ENCODE peak calls at places on chromosomes 3 and 15, in nine cellular contexts. R is GM13977; M is BJ; P is nephron progenitor cell; E is AG04450; W is IMR-90; Q is cardiac muscle cell; D is glutamatergic neuron; U is activated CD8-positive, alpha-beta T cell treated with anti-CD3 and anti-CD28 coated beads for 36 hours. Y is an unnamed sample.

GRCh38 chr3:176286456-176287115 is 910.7 kb downstream of the TBL1XR1 start:
- DNase-seq in D (no peak), M (peak), U (no peak), P (no peak), E (no peak), Q (no peak), R (no peak), W (peak), Y (no peak)

GRCh38 chr3:80283783-80284182 is 516.0 kb upstream of the ROBO1 start:
- DNase-seq in P (no peak), W (no peak), D (no peak), U (no peak), R (no peak), E (no peak), M (no peak), Q (no peak), Y (no peak)

GRCh38 chr3:126649556-126650092 is 5.3 kb downstream of the TXNRD3 start:
- DNase-seq in Q (no peak), R (no peak), U (no peak), P (no peak), W (peak), M (no peak), D (no peak), E (no peak), Y (no peak)

GRCh38 chr3:147034359-147034758 is 372.0 kb downstream of the ZIC4 start:
- DNase-seq in W (no peak), Q (no peak), M (no peak), E (no peak), D (no peak), R (no peak), P (no peak), U (no peak), Y (no peak)

GRCh38 chr3:85081191-85081895 is 122.6 kb downstream of the CADM2 start:
- DNase-seq in P (no peak), M (no peak), W (peak), U (no peak), E (no peak), D (no peak), Q (peak), R (no peak), Y (no peak)

GRCh38 chr3:14758893-14759292 is 59.9 kb upstream of the FGD5 start:
- DNase-seq in E (no peak), W (no peak), P (no peak), Q (no peak), R (no peak), U (no peak), D (no peak), M (no peak), Y (no peak)

GRCh38 chr3:98800401-98800800 is 37.3 kb downstream of the ST3GAL6 start:
- DNase-seq in U (no peak), W (no peak), M (no peak), E (no peak), R (no peak), Q (no peak), D (no peak), P (no peak), Y (no peak)

GRCh38 chr3:43013256-43013655 is 34.1 kb downstream of the GASK1A start:
- DNase-seq in W (no peak), U (no peak), R (no peak), D (no peak), Q (no peak), M (no peak), P (no peak), E (no peak), Y (no peak)

GRCh38 chr15:68730491-68731317 is 90.0 kb downstream of the ANP32A start:
- DNase-seq in W (peak), P (peak), E (no peak), D (no peak), R (no peak), M (no peak), U (peak), Q (peak), Y (peak)

GRCh38 chr15:74889882-74890768 is at the start of gene MPI:
- DNase-seq in D (peak), U (peak), W (peak), R (peak), Q (peak), P (peak), M (no peak), E (peak), Y (peak)

GRCh38 chr15:32908135-32908801 is 190.5 kb downstream of the GREM1 start:
- DNase-seq in D (no peak), M (no peak), E (peak), Q (no peak), W (peak), P (peak), U (no peak), R (peak), Y (no peak)

GRCh38 chr15:25543156-25543555 is 104.3 kb upstream of the UBE3A start:
- DNase-seq in M (no peak), P (no peak), Q (peak), W (peak), R (no peak), U (no peak), D (no peak), E (no peak), Y (no peak)

GRCh38 chr3:119469378-119470189 is 821 bp downstream of the POGLUT1 start:
- DNase-seq in D (no peak), R (peak), P (no peak), W (peak), U (peak), Q (no peak), E (no peak), M (no peak), Y (peak)

GRCh38 chr3:52455283-52456168 is at the start of gene NISCH:
- DNase-seq in M (no peak), E (no peak), U (peak), Q (peak), R (peak), D (peak), W (peak), P (peak), Y (peak)

GRCh38 chr3:184740509-184741258 is 28.8 kb upstream of the MAGEF1 start:
- DNase-seq in D (no peak), E (no peak), W (peak), P (no peak), M (no peak), Q (no peak), U (peak), R (no peak), Y (no peak)

GRCh38 chr3:67335813-67336212 is 318.6 kb downstream of the SUCLG2 start:
- DNase-seq in R (no peak), M (no peak), D (no peak), E (no peak), U (no peak), P (no peak), W (no peak), Q (no peak), Y (peak)

GRCh38 chr3:168061332-168061996 is 34.3 kb downstream of the GOLIM4 start:
- DNase-seq in W (no peak), E (no peak), D (no peak), P (no peak), R (peak), M (no peak), U (peak), Q (no peak), Y (no peak)
- TF ChIP-seq CTCF in W (peak), E (no peak), D (no peak), P (no peak), R (no peak), M (peak), U (no peak), Q (no peak), Y (no peak)

DNA sequence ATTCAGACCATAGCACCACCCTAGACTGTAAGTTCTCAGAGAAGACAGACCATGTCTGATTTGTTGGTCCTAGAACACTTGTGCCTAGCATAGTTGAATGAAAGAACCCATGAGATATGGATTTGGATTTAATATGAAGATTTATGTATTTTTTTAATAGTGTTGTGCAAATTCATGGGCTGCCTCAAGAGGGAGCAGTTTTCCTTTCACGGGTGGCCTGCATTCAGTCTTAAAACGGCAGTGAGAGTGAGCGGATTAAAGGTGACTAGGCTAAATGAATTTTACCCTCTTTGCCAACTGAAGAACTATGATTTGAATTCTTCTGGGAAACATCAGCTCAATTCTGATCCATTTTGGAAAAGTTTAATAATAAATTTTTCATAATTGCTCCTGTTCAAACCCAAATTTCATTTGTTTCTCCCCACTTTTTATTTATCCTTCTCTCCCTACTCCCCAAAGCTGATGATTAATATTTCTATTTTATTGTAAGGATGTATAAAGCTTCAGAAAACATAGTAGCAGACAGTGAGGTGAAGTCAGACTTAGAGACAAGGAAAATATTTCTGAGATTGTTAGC is 67.3 kb downstream of the MORC1 start:
- DNase-seq in P (peak), Q (peak), W (peak), U (peak), R (peak), D (peak), E (no peak), M (no peak), Y (peak)
- TF ChIP-seq CTCF in P (peak), Q (peak), W (peak), U (peak), R (peak), D (peak), E (peak), M (peak), Y (peak)

GRCh38 chr3:13242364-13242737 is 169.1 kb upstream of the IQSEC1 start:
- DNase-seq in P (no peak), Q (no peak), U (no peak), W (no peak), D (no peak), E (no peak), R (no peak), M (no peak), Y (no peak)

GRCh38 chr3:13244695-13245449 is 171.6 kb upstream of the IQSEC1 start:
- DNase-seq in W (no peak), E (no peak), M (no peak), U (no peak), P (no peak), R (no peak), D (no peak), Q (no peak), Y (peak)

GRCh38 chr3:13241621-13242363 is 168.6 kb upstream of the IQSEC1 start:
- DNase-seq in P (no peak), W (no peak), M (no peak), Q (no peak), R (no peak), U (no peak), E (no peak), D (no peak), Y (no peak)

GRCh38 chr3:13245579-13245978 is 172.3 kb upstream of the IQSEC1 start:
- DNase-seq in R (no peak), D (no peak), E (no peak), Q (no peak), M (no peak), P (no peak), U (no peak), W (no peak), Y (no peak)

GRCh38 chr3:13243571-13243970 is 170.3 kb upstream of the IQSEC1 start:
- DNase-seq in U (no peak), D (no peak), R (no peak), E (no peak), W (no peak), M (no peak), P (no peak), Q (no peak), Y (no peak)
- TF ChIP-seq CTCF in U (no peak), D (no peak), R (no peak), E (no peak), W (no peak), M (no peak), P (no peak), Q (no peak), Y (no peak)

GRCh38 chr3:11566478-11566877 is 77.2 kb downstream of the VGLL4 start:
- DNase-seq in U (no peak), D (no peak), E (no peak), M (no peak), P (no peak), W (no peak), R (no peak), Q (no peak), Y (no peak)
- TF ChIP-seq CTCF in U (no peak), D (no peak), E (no peak), M (no peak), P (no peak), W (no peak), R (no peak), Q (no peak), Y (no peak)

GRCh38 chr3:44419159-44419922 is 58.1 kb downstream of the ZNF445 start:
- DNase-seq in Q (no peak), U (no peak), R (no peak), W (no peak), M (no peak), D (no peak), E (no peak), P (no peak), Y (no peak)

GRCh38 chr3:44420676-44421075 is 56.8 kb downstream of the ZNF445 start:
- DNase-seq in M (no peak), W (no peak), Q (no peak), R (no peak), P (no peak), U (no peak), D (no peak), E (no peak), Y (no peak)

GRCh38 chr3:44416031-44417030 is 61.1 kb downstream of the ZNF445 start:
- DNase-seq in E (no peak), P (no peak), W (no peak), U (no peak), Q (no peak), R (no peak), D (no peak), M (no peak), Y (no peak)

GRCh38 chr3:44419923-44420650 is 57.4 kb downstream of the ZNF445 start:
- DNase-seq in P (no peak), M (no peak), E (no peak), D (no peak), U (no peak), W (no peak), R (no peak), Q (no peak), Y (no peak)

DNA sequence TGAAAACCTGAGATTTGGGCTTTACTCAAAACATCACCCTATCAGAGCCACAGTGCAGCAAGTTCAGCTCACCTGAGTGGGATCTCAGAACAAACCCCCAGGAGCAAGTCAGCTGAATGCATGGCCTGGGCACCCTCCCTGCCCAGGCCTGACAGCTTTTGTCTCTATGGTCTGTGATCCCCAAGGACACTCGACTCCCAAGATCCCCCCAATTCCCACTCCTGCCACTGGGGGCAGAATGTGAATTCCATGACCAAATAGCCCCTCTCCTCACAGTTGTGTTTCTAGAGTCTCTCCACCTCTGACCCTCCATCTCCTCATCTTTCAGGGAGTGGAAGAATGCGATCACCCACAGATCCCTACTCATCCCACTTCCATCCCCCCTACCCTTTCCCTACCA is 58.9 kb downstream of the ZNF445 start:
- DNase-seq in P (no peak), Q (no peak), W (no peak), E (no peak), D (no peak), U (no peak), M (no peak), R (no peak), Y (no peak)
- TF ChIP-seq CTCF in P (peak), Q (peak), W (peak), E (peak), D (peak), U (peak), M (peak), R (peak), Y (peak)

GRCh38 chr3:114336122-114336697 is 42.4 kb downstream of the TIGIT start:
- DNase-seq in M (no peak), U (no peak), E (no peak), R (no peak), P (no peak), D (no peak), Q (no peak), W (peak), Y (no peak)
- TF ChIP-seq CTCF in M (peak), U (peak), E (peak), R (peak), P (peak), D (peak), Q (peak), W (peak), Y (peak)

GRCh38 chr3:169619793-169620192 is 43.7 kb downstream of the MECOM start:
- DNase-seq in W (no peak), M (no peak), P (no peak), E (no peak), R (no peak), D (no peak), Q (no peak), U (no peak), Y (no peak)
- TF ChIP-seq CTCF in W (no peak), M (no peak), P (peak), E (no peak), R (no peak), D (no peak), Q (no peak), U (no peak), Y (no peak)

Y was measured in DND-41.